ENCODE peak calls at places on chromosomes 5 and 9, in eight cellular contexts. Y, K, L, J, E, O, R and T are unnamed samples.

GRCh38 chr5:135457424-135458071 is 5.4 kb upstream of the TIFAB start:
- DNase-seq in L (no peak), E (no peak), Y (peak; percentile 42), J (peak; percentile 82), R (no peak), O (peak; percentile 51), K (peak; percentile 50), T (no peak)

GRCh38 chr5:6525910-6526309 is 77.3 kb downstream of the UBE2QL1 start:
- DNase-seq in E (no peak), J (peak; percentile 17), R (no peak), Y (no peak), K (no peak), L (no peak), O (peak; percentile 1), T (no peak)

GRCh38 chr5:113230711-113231652 is 203.8 kb downstream of the TSSK1B start:
- DNase-seq in O (peak; percentile 92), K (no peak), J (no peak), R (no peak), L (no peak), Y (no peak), E (no peak), T (no peak)

GRCh38 chr9:91771027-91771426 is 179.0 kb downstream of the ROR2 start:
- DNase-seq in L (no peak), O (peak; percentile 63), Y (no peak), J (no peak), R (no peak), K (no peak), E (peak; percentile 85), T (no peak)

GRCh38 chr9:121645003-121645402 is 6.4 kb upstream of the DAB2IP start:
- DNase-seq in R (no peak), O (no peak), E (no peak), Y (no peak), J (no peak), K (no peak), L (no peak), T (no peak)

GRCh38 chr5:109921735-109922395 is 232.1 kb downstream of the MAN2A1 start:
- DNase-seq in O (no peak), R (no peak), K (no peak), J (no peak), E (no peak), Y (no peak), L (no peak), T (no peak)

GRCh38 chr9:95143591-95144561 is 173.6 kb downstream of the FANCC start:
- DNase-seq in K (no peak), R (no peak), E (peak; percentile 90), O (no peak), J (no peak), Y (no peak), L (no peak), T (no peak)

GRCh38 chr9:105244996-105245719 is 707 bp downstream of the SLC44A1 start:
- DNase-seq in E (peak; percentile 43), O (peak; percentile 51), Y (peak; percentile 33), R (no peak), K (peak; percentile 80), L (peak; percentile 76), J (peak; percentile 78), T (peak; percentile 83)

GRCh38 chr5:137280656-137281055 is 218.5 kb downstream of the SPOCK1 start:
- DNase-seq in J (no peak), R (no peak), L (no peak), K (no peak), O (no peak), Y (no peak), E (no peak), T (no peak)

GRCh38 chr5:59793000-59793399 is 100.5 kb downstream of the PDE4D start:
- DNase-seq in L (peak; percentile 47), J (no peak), Y (no peak), K (no peak), E (peak; percentile 87), O (peak; percentile 96), R (peak; percentile 15), T (peak; percentile 86)

GRCh38 chr5:170861855-170862766 is at the start of gene RANBP17:
- DNase-seq in L (peak; percentile 51), O (peak; percentile 50), R (no peak), J (peak; percentile 92), Y (peak; percentile 59), E (peak; percentile 83), K (peak; percentile 48), T (peak; percentile 92)

GRCh38 chr9:108889649-108890067 is 27.6 kb downstream of the ACTL7A start:
- DNase-seq in Y (no peak), R (no peak), L (no peak), J (no peak), O (peak; percentile 48), K (no peak), E (peak; percentile 20), T (no peak)

GRCh38 chr9:120544441-120544840 is 35.5 kb downstream of the CDK5RAP2 start:
- DNase-seq in E (no peak), K (no peak), L (no peak), O (no peak), R (no peak), J (no peak), Y (no peak), T (no peak)

GRCh38 chr5:19690978-19691377 is 297.0 kb downstream of the CDH18 start:
- DNase-seq in K (no peak), O (no peak), L (no peak), J (no peak), E (no peak), Y (no peak), R (no peak), T (no peak)

GRCh38 chr5:10607023-10607665 is 43.3 kb downstream of the ANKRD33B start:
- DNase-seq in O (no peak), K (no peak), E (no peak), J (no peak), L (no peak), R (no peak), Y (no peak), T (no peak)

GRCh38 chr5:149341846-149342245 is 3.5 kb upstream of the GRPEL2 start:
- DNase-seq in E (no peak), R (no peak), J (no peak), L (no peak), Y (no peak), O (no peak), K (no peak), T (no peak)

GRCh38 chr9:126625329-126626116 is 11.8 kb downstream of the LMX1B start:
- DNase-seq in E (no peak), R (no peak), O (no peak), J (no peak), K (no peak), Y (no peak), L (no peak), T (no peak)

GRCh38 chr5:139974661-139975060 is 68.4 kb downstream of the NRG2 start:
- DNase-seq in E (no peak), J (no peak), Y (no peak), L (no peak), K (no peak), O (no peak), R (no peak), T (peak; percentile 73)
- TF ChIP-seq CTCF in E (no peak), J (no peak), Y (no peak), L (no peak), K (no peak), O (no peak), R (no peak), T (no peak)

GRCh38 chr5:35963381-35963843 is 25.0 kb upstream of the CAPSL start:
- DNase-seq in Y (no peak), L (no peak), R (no peak), E (peak; percentile 8), K (no peak), J (peak; percentile 25), O (no peak), T (no peak)
- TF ChIP-seq CTCF in Y (no peak), L (no peak), R (no peak), E (peak; percentile 47), K (peak; percentile 44), J (peak; percentile 20), O (peak; percentile 36), T (peak; percentile 42)

GRCh38 chr5:119318256-119318914 is 37.4 kb upstream of the TNFAIP8 start:
- DNase-seq in O (peak; percentile 69), E (no peak), L (no peak), K (no peak), Y (no peak), J (no peak), R (no peak), T (no peak)

GRCh38 chr5:119319890-119320289 is 35.9 kb upstream of the TNFAIP8 start:
- DNase-seq in J (no peak), E (no peak), Y (no peak), O (no peak), K (no peak), R (no peak), L (no peak), T (no peak)

GRCh38 chr5:119322312-119322947 is 33.4 kb upstream of the TNFAIP8 start:
- DNase-seq in E (no peak), O (peak; percentile 49), Y (no peak), K (no peak), R (no peak), L (no peak), J (no peak), T (no peak)

GRCh38 chr5:119321569-119322311 is 34.1 kb upstream of the TNFAIP8 start:
- DNase-seq in O (no peak), L (no peak), E (no peak), Y (no peak), J (no peak), K (no peak), R (no peak), T (no peak)

DNA sequence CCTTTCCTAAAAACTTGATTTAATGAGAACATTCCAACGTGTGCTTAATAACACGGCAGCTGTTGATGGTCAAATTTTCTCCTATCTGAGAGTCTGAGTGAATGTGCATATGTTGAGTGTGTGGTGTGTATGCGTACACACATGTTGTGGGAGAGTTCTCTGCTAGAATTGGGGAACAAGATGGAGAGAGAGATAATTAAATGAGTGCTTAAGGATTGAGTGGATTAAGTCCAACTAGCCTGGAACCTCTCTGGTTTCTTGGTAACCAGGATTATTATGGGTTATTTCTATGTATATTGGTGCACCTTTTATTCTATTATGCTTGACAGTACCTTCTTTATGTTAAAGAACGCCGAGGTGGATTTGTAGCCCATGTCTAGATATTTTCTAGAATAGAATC is 36.4 kb upstream of the TNFAIP8 start:
- DNase-seq in L (no peak), E (no peak), Y (no peak), O (no peak), R (no peak), K (no peak), J (no peak), T (no peak)
- TF ChIP-seq CTCF in L (no peak), E (no peak), Y (no peak), O (no peak), R (no peak), K (no peak), J (no peak), T (no peak)

DNA sequence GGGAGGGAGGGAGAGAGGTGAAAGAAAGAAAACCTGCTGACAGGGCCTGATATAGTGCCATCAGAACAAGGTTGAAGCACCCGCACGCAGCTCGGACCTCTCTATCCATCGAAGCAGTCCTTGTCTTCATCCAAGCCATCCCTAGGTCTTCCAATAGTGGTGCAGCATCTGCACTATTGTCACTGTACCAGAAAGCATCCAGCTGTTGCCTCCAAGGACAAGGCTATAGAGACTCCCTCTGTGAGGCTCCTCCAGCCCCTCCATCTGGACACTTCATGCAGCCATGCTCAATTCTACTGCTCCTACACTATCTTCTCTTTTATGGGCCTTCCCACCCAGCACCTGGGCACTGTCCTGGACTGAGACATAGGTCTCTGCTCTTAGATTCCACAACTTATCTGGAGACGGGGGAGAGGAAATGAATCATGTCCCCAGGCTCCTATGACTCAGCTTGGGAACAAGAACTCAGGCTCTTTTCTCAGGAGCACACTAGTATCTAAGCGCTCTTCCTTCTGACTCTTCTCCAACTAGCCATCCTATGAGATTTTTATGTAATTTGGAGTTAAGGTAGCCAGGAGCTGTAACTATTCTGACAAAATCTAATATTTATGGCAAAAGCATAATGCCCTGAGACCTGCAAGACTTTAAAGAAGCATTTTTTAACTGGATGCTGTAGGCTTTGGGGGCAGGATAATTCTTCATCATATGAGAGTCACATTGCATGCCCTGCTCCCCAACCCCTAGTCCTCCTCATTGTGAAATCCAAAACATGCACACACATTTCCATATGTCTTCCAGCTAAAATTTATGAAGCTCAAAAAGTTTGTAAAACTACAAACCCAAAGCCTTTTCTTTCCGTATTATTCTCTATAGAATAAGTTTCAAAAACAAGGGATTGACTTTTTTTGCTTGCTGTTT is 446.8 kb downstream of the CCDC171 start:
- DNase-seq in O (peak; percentile 86), E (peak; percentile 94), R (no peak), K (no peak), Y (no peak), L (no peak), J (peak; percentile 2), T (no peak)
- TF ChIP-seq CTCF in O (no peak), E (no peak), R (no peak), K (no peak), Y (no peak), L (no peak), J (no peak), T (no peak)